ENCODE peak calls at places on chromosomes 4 and X, in eight cellular contexts. U is neural progenitor cell, K is stomach, D is left lung, L is heart right ventricle, W is heart left ventricle, M is neural crest cell, C is BJ. R is an unnamed sample.

GRCh38 chrX:17046478-17047097 is 100.1 kb downstream of the REPS2 start:
- DNase-seq in L (peak; percentile 53), M (peak; percentile 60), K (peak; percentile 73), C (no peak), U (peak; percentile 78), W (peak; percentile 43), D (no peak), R (no peak)

GRCh38 chrX:40573763-40574162 is 7.0 kb upstream of the ATP6AP2 start:
- DNase-seq in W (no peak), K (no peak), U (no peak), D (no peak), M (peak; percentile 10), L (no peak), C (no peak), R (no peak)

GRCh38 chrX:29662101-29662500 is 553.3 kb upstream of the MAGEB2 start:
- DNase-seq in D (no peak), K (no peak), C (no peak), L (no peak), W (no peak), U (no peak), M (no peak), R (no peak)

GRCh38 chr4:7938513-7939376 is 916 bp downstream of the AFAP1 start:
- DNase-seq in M (peak; percentile 36), K (peak; percentile 38), L (peak; percentile 37), U (peak; percentile 59), C (no peak), D (no peak), W (peak; percentile 62), R (no peak)

GRCh38 chr4:147830987-147831386 is 99.1 kb downstream of the ARHGAP10 start:
- DNase-seq in C (peak; percentile 31), D (no peak), M (no peak), K (no peak), U (no peak), W (no peak), L (no peak), R (no peak)

GRCh38 chr4:95572304-95572991 is 23.7 kb upstream of the UNC5C start:
- DNase-seq in D (peak; percentile 47), K (peak; percentile 74), L (peak; percentile 54), C (no peak), W (peak; percentile 68), U (no peak), M (no peak), R (peak; percentile 41)

GRCh38 chr4:80011636-80012236 is 61.3 kb downstream of the ANTXR2 start:
- DNase-seq in K (no peak), W (no peak), L (no peak), M (no peak), U (no peak), C (peak; percentile 82), D (no peak), R (no peak)

GRCh38 chr4:4607336-4608213 is 65.7 kb upstream of the STX18 start:
- DNase-seq in C (no peak), D (no peak), M (no peak), K (no peak), W (no peak), U (peak; percentile 44), L (no peak), R (no peak)

GRCh38 chrX:29471829-29472228 is 743.5 kb upstream of the MAGEB2 start:
- DNase-seq in L (no peak), C (no peak), K (no peak), D (no peak), M (no peak), U (no peak), W (no peak), R (no peak)

GRCh38 chr4:1194028-1194900 is 21.9 kb upstream of the SPON2 start:
- DNase-seq in D (peak; percentile 61), U (no peak), C (no peak), K (peak; percentile 40), L (peak; percentile 76), W (peak; percentile 85), M (no peak), R (peak; percentile 91)

GRCh38 chrX:9907645-9908387 is 59.3 kb upstream of the CLDN34 start:
- DNase-seq in W (no peak), K (no peak), D (no peak), C (no peak), U (no peak), M (no peak), L (no peak), R (no peak)

GRCh38 chr4:162116085-162116784 is 47.6 kb downstream of the FSTL5 start:
- DNase-seq in W (no peak), D (no peak), M (no peak), U (peak; percentile 45), C (no peak), K (no peak), L (no peak), R (no peak)

GRCh38 chr4:94373752-94374151 is 31.1 kb upstream of the HPGDS start:
- DNase-seq in K (no peak), L (no peak), C (no peak), D (no peak), U (no peak), W (no peak), M (no peak), R (no peak)

GRCh38 chr4:68599150-68599549 is 23.0 kb upstream of the UGT2B17 start:
- DNase-seq in W (no peak), C (no peak), D (no peak), L (no peak), M (no peak), U (no peak), K (no peak), R (no peak)

GRCh38 chr4:158667651-158668198 is 4.0 kb downstream of the C4orf46 start:
- DNase-seq in K (no peak), C (no peak), M (peak; percentile 16), W (no peak), D (no peak), L (no peak), U (no peak), R (no peak)

DNA sequence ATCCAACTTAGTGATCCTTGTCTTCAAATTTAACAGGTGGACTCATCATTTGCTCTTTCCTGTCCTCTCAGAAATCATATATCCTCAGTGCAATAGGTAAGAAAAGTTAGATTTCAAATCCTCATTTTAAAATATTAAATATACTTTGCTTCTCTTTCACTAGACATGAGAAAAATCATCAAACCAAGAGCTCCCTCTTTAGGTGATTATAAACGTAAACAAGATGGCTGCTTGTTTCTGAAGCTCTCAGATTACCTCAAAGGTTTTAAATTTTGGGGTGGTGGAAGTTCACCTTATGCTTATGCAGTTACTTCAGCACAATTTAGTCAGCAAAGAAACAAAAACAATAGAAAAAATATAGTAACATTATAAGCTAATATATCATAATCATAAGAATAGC is 27.3 kb downstream of the CSN3 start:
- DNase-seq in M (no peak), L (no peak), W (no peak), K (no peak), U (peak; percentile 12), D (no peak), C (no peak), R (no peak)
- TF ChIP-seq CTCF in M (no peak), L (no peak), W (no peak), K (peak; percentile 25), U (peak; percentile 43), D (no peak), C (no peak), R (peak; percentile 25)

DNA sequence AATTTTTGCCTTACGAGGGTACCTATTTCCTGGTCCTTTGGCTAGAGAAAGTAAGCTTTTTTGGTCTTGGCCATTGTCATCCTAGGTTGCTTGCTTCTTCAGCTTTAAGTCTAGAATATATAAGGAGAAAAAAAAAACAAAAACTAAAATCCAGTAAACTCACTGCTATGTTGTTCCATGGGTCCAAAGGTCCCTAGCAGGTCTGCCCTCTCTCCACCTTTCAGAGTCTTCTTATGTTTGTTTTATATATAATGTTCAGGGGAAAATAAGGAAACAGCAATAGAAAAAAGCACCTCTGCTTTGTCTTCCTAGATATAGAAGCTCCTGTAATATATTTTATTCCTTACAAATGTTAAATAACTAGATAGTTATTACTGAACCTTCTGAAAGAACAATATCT is 18.0 kb upstream of the BMP2K start:
- DNase-seq in M (no peak), L (no peak), U (no peak), C (no peak), D (no peak), W (no peak), K (no peak), R (no peak)
- TF ChIP-seq CTCF in M (no peak), L (no peak), U (no peak), C (no peak), D (no peak), W (no peak), K (no peak), R (no peak)

GRCh38 chr4:25504932-25505636 is 128.0 kb downstream of the ANAPC4 start:
- DNase-seq in M (no peak), U (no peak), K (no peak), C (no peak), W (no peak), D (no peak), L (no peak), R (peak; percentile 95)

GRCh38 chr4:25513814-25514213 is 136.8 kb downstream of the ANAPC4 start:
- DNase-seq in C (no peak), M (no peak), D (peak; percentile 56), K (no peak), W (no peak), L (no peak), U (no peak), R (no peak)

GRCh38 chr4:25506032-25506571 is 129.0 kb downstream of the ANAPC4 start:
- DNase-seq in U (no peak), K (no peak), D (no peak), L (no peak), W (no peak), C (no peak), M (no peak), R (no peak)

GRCh38 chr4:25505637-25505991 is 128.6 kb downstream of the ANAPC4 start:
- DNase-seq in C (no peak), L (no peak), M (no peak), U (no peak), K (no peak), W (no peak), D (no peak), R (no peak)

DNA sequence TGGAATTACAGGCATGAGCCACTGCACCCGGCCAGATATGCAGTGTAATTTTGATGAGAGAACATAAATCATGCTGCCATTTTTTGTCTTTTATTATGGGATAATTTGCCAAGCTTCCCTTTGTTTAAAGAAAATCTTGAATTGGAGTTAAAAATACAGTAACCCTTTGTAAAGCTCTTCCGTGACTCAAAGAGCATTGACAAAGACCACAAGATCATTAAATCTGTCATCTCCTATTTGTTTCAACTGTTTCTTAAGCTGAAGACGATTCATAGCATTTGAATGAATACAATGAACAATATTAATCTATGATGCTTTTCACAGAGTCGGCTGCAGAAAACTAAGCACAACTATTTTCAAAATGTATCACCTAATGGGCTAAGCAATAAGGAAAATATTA is 132.6 kb downstream of the ANAPC4 start:
- DNase-seq in M (no peak), U (no peak), K (no peak), W (no peak), D (no peak), C (no peak), L (no peak), R (no peak)
- TF ChIP-seq CTCF in M (no peak), U (no peak), K (no peak), W (no peak), D (no peak), C (no peak), L (no peak), R (no peak)

GRCh38 chr4:126583509-126583908 is 1049.2 kb upstream of the INTU start:
- DNase-seq in K (no peak), U (peak; percentile 71), M (no peak), L (no peak), D (no peak), W (no peak), C (no peak), R (no peak)

DNA sequence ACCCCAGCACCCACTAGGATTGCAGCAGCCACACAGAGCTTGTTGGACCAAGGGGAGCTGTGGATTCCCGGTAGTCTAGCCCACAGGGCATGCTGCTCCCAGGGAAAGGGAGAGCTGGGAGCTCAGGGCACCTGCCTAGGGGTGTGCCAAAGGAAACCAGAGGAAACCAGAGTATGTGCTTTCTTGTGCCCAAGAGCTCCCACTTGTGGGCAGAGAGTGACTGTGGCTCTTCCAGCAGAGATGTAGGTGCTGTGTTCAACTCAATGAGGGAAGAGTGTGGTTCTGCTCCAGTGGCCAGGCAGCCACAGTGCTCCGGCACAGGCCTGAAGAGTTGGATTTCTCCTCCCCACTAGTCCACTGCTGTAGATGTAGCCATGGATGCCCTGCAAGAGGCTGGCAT is 1050.0 kb upstream of the INTU start:
- DNase-seq in C (no peak), D (no peak), M (no peak), L (no peak), W (no peak), K (no peak), U (peak; percentile 31), R (no peak)
- TF ChIP-seq CTCF in C (peak; percentile 36), D (no peak), M (no peak), L (no peak), W (no peak), K (no peak), U (peak; percentile 40), R (peak; percentile 20)